ENCODE peak calls at places on chromosomes 5 and 9, in eight cellular contexts. U is substantia nigra; P is anterior cingulate cortex; E is GM12864; I is LoVo; D is fibroblast of the conjunctiva; V is EL; T is effector memory CD8-positive, alpha-beta T cell. N is an unnamed sample.
A peak's percentile ranks its signal among the peaks of the same experiment; 100 is the strongest.

GRCh38 chr5:27472000-27472763 is 433.8 kb upstream of the CDH9 start:
- DNase-seq in I (peak; percentile 95), V (peak; percentile 8), U (no peak), T (no peak), P (no peak), D (peak; percentile 27), E (peak; percentile 38), N (peak; percentile 4)

GRCh38 chr5:14510156-14510734 is 71.3 kb upstream of the OTULINL start:
- DNase-seq in T (no peak), V (no peak), P (peak; percentile 16), U (no peak), D (no peak), I (no peak), E (no peak), N (no peak)

GRCh38 chr9:72753261-72753893 is 199.5 kb downstream of the ALDH1A1 start:
- DNase-seq in U (no peak), D (no peak), T (no peak), I (no peak), E (no peak), V (peak; percentile 3), P (no peak), N (no peak)

GRCh38 chr9:122201641-122202040 is 27.1 kb downstream of the LHX6 start:
- DNase-seq in E (no peak), V (peak; percentile 41), D (no peak), U (no peak), P (no peak), T (no peak), I (no peak), N (no peak)

GRCh38 chr5:125554355-125554754 is 807.9 kb upstream of the ZNF608 start:
- DNase-seq in I (no peak), V (no peak), U (no peak), P (no peak), E (no peak), D (no peak), T (no peak), N (no peak)

GRCh38 chr5:166562246-166562645 is 1729.2 kb upstream of the WWC1 start:
- DNase-seq in D (no peak), T (no peak), E (no peak), V (no peak), P (no peak), U (no peak), I (no peak), N (no peak)

GRCh38 chr5:101102506-101102905 is 199.4 kb upstream of the ST8SIA4 start:
- DNase-seq in P (no peak), I (peak; percentile 49), E (no peak), T (no peak), U (no peak), D (no peak), V (no peak), N (no peak)

GRCh38 chr5:154312571-154312970 is 122.0 kb downstream of the GALNT10 start:
- DNase-seq in P (no peak), E (no peak), D (no peak), I (no peak), T (no peak), V (peak; percentile 28), U (no peak), N (no peak)

GRCh38 chr5:112186401-112186990 is 232.6 kb downstream of the EPB41L4A start:
- DNase-seq in I (peak; percentile 55), V (peak; percentile 48), U (no peak), E (peak; percentile 13), T (no peak), D (peak; percentile 26), P (no peak), N (peak; percentile 20)

GRCh38 chr5:98433673-98434072 is 339.8 kb upstream of the RGMB start:
- DNase-seq in P (no peak), U (no peak), I (no peak), D (no peak), V (peak; percentile 34), E (no peak), T (no peak), N (no peak)

GRCh38 chr5:102858808-102859207 is 103.7 kb downstream of the PAM start:
- DNase-seq in P (no peak), D (no peak), T (no peak), I (no peak), E (no peak), U (no peak), V (peak; percentile 73), N (peak; percentile 79)

N was measured in AG09309.